ENCODE peak calls at places on chromosome 16, in six cellular contexts. G is stomach, X is cardiac muscle cell, T is AG04450, D is breast epithelium, P is upper lobe of left lung. F is an unnamed sample.
A peak's percentile ranks its signal among the peaks of the same experiment; 100 is the strongest.

GRCh38 chr16:88374736-88375135 is 8.0 kb upstream of the ZNF469 start:
- DNase-seq in P (no peak), T (no peak), D (no peak), G (no peak), X (no peak), F (no peak)

GRCh38 chr16:81621496-81621895 is 157.6 kb upstream of the PLCG2 start:
- DNase-seq in D (no peak), X (no peak), T (no peak), G (no peak), P (no peak), F (no peak)

GRCh38 chr16:15880434-15880833 is 8.0 kb downstream of the CEP20 start:
- DNase-seq in X (no peak), P (no peak), T (no peak), G (no peak), D (no peak), F (no peak)

GRCh38 chr16:840561-841454 is 40.3 kb upstream of the GNG13 start:
- DNase-seq in D (no peak), X (no peak), P (peak; percentile 55), G (no peak), T (no peak), F (no peak)

GRCh38 chr16:10557750-10558149 is 22.6 kb downstream of the EMP2 start:
- DNase-seq in X (no peak), P (no peak), G (no peak), D (no peak), T (no peak), F (no peak)

GRCh38 chr16:89759742-89760366 is 38.5 kb downstream of the ZNF276 start:
- DNase-seq in T (no peak), D (no peak), G (no peak), P (peak; percentile 63), X (no peak), F (no peak)

GRCh38 chr16:54633943-54634362 is 296.7 kb upstream of the IRX5 start:
- DNase-seq in X (peak; percentile 13), P (no peak), G (peak; percentile 47), T (no peak), D (no peak), F (peak; percentile 10)

GRCh38 chr16:55392701-55393100 is 68.7 kb downstream of the IRX6 start:
- DNase-seq in X (no peak), G (no peak), D (no peak), P (no peak), T (no peak), F (no peak)

GRCh38 chr16:9836118-9836736 is 346.0 kb downstream of the GRIN2A start:
- DNase-seq in P (no peak), X (peak; percentile 1), T (no peak), D (no peak), G (no peak), F (peak; percentile 7)

GRCh38 chr16:85361441-85362118 is 249.3 kb upstream of the CIBAR2 start:
- DNase-seq in T (no peak), D (no peak), P (peak; percentile 87), X (no peak), G (peak; percentile 95), F (no peak)

GRCh38 chr16:89733792-89734191 is 12.5 kb downstream of the ZNF276 start:
- DNase-seq in P (no peak), T (no peak), D (no peak), G (no peak), X (no peak), F (no peak)

GRCh38 chr16:11547517-11547916 is 39.2 kb downstream of the LITAF start:
- DNase-seq in T (no peak), G (no peak), P (no peak), D (no peak), X (no peak), F (peak; percentile 46)

GRCh38 chr16:69108069-69108904 is 2.8 kb downstream of the HAS3 start:
- DNase-seq in G (no peak), P (no peak), X (no peak), D (no peak), T (no peak), F (no peak)

GRCh38 chr16:76800196-76800595 is 390.8 kb upstream of the MON1B start:
- DNase-seq in T (no peak), D (no peak), X (no peak), G (no peak), P (no peak), F (no peak)

GRCh38 chr16:63913278-63913677 is 1208.6 kb downstream of the CDH11 start:
- DNase-seq in D (no peak), T (no peak), X (no peak), P (no peak), G (no peak), F (no peak)
- H3K27ac ChIP-seq in D (no peak overlapping the region), T (no peak overlapping the region), X (no peak overlapping the region), P (no peak overlapping the region), G (no peak overlapping the region), F (no peak overlapping the region)

GRCh38 chr16:14525596-14525995 is 104.5 kb downstream of the PARN start:
- DNase-seq in D (no peak), T (no peak), X (no peak), P (no peak), G (no peak), F (no peak)
- H3K27ac ChIP-seq in D (no peak overlapping the region), T (no peak overlapping the region), X (no peak overlapping the region), P (no peak overlapping the region), G (no peak overlapping the region), F (no peak overlapping the region)

GRCh38 chr16:57804111-57804837 is 2.0 kb upstream of the KIFC3 start:
- DNase-seq in T (no peak), D (no peak), X (peak; percentile 49), P (no peak), G (no peak), F (no peak)

GRCh38 chr16:57802635-57803412 is 533 bp upstream of the KIFC3 start:
- DNase-seq in P (no peak), T (no peak), G (peak; percentile 37), D (no peak), X (no peak), F (peak; percentile 63)

GRCh38 chr16:57801856-57802634 is at the start of gene KIFC3:
- DNase-seq in T (no peak), G (peak; percentile 83), X (peak; percentile 84), D (no peak), P (peak; percentile 95), F (peak; percentile 59)

GRCh38 chr16:57805176-57805575 is 2.9 kb upstream of the KIFC3 start:
- DNase-seq in D (no peak), P (no peak), G (no peak), T (no peak), X (no peak), F (no peak)

DNA sequence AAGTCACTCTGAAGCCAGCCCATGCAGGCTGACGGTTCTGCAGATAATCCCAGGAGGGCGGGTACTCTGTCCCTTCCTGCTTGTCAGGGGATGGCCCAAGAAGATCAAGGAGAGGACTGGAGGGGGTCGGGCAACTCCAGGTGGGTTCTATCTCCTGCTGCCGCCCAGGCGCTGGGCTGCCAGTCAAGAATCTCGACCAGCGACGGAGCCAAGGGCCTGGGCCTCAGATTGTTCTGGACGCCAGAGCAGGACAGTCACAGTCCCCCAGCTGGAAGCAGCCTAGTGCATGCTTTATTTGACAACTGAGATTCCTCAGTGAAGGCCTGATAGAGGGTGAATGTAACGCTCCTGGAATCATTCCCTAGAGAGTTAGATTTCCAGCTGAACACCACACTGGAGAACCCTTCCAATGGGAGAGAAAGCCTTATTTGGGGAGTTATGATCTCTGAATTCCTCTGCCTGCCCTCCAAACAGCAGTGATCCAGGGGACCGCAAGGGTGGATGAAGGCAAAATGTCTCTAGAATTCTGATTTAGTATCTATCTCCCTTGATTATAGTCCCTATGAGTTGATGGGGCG is 1.2 kb upstream of the KIFC3 start:
- DNase-seq in G (no peak), D (no peak), T (no peak), P (no peak), X (peak; percentile 64), F (peak; percentile 58)
- H3K27ac ChIP-seq in G (peak overlapping the region; percentile 89), D (peak overlapping the region; percentile 84), T (peak overlapping the region; percentile 77), P (peak overlapping the region; percentile 95), X (peak overlapping the region; percentile 96), F (peak overlapping the region; percentile 81)

DNA sequence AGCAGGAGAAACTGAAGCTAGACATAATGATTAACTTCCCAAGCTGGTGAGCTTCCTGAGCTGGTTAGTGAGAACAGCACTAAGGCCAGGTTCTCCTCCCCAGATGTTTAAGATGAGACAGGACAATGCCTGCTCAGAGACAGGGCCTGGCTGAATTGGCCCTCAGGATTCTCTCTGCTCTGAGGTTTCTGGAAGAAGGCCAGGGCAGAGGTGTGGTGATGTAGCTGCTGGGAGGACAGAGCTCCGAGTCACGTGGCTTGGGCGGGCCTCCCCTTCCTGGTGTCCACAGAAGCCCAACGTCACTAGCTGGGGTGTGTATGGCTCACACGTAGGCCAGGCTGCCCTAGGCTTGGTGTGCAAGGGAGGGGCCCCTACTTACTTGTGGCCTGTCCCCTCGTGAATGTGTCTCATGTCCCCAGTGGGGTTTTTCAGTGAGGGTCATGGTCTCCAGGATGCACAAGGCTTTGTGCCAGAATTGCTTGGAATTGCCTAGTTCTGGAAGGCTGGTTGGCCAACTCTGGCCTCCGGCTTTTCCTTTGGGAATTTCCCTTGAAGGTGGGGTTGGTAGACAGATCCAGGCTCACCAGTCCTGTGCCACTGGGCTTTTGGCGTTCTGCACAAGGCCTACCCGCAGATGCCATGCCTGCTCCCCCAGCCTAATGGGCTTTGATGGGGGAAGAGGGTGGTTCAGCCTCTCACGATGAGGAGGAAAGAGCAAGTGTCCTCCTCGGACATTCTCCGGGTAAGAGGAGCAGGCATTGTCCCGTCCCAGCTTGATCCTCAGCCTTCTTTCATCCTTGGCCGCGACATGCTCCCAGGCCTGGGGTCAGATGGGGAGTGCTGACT is 3.4 kb downstream of the NOD2 start:
- DNase-seq in P (no peak), G (peak; percentile 77), T (no peak), D (peak; percentile 69), X (peak; percentile 79), F (no peak)
- H3K27ac ChIP-seq in P (peak overlapping the region; percentile 77), G (peak overlapping the region; percentile 75), T (no peak overlapping the region), D (peak overlapping the region; percentile 72), X (no peak overlapping the region), F (no peak overlapping the region)

GRCh38 chr16:58732545-58733247 is 1.4 kb downstream of the GOT2 start:
- DNase-seq in X (peak; percentile 31), T (no peak), G (no peak), P (no peak), D (no peak), F (no peak)

GRCh38 chr16:58730724-58731370 is 3.3 kb downstream of the GOT2 start:
- DNase-seq in T (no peak), G (no peak), D (no peak), P (no peak), X (no peak), F (peak; percentile 27)

GRCh38 chr16:58733671-58734458 is at the start of gene GOT2:
- DNase-seq in P (peak; percentile 97), G (peak; percentile 83), X (peak; percentile 91), D (peak; percentile 81), T (peak; percentile 41), F (peak; percentile 69)

GRCh38 chr16:58733248-58733670 is 857 bp downstream of the GOT2 start:
- DNase-seq in T (no peak), P (no peak), X (peak; percentile 22), D (no peak), G (no peak), F (no peak)

GRCh38 chr16:58734459-58734787 is 307 bp upstream of the GOT2 start:
- DNase-seq in X (no peak), P (no peak), T (no peak), G (no peak), D (no peak), F (no peak)
- H3K27ac ChIP-seq in X (no peak overlapping the region), P (peak overlapping the region; percentile 84), T (peak overlapping the region; percentile 21), G (peak overlapping the region; percentile 85), D (peak overlapping the region; percentile 87), F (peak overlapping the region; percentile 75)